ENCODE peak calls at places on chromosomes 6 and 20, in seven cellular contexts. W is adrenal gland, I is lung, C is neural progenitor cell, J is foreskin keratinocyte, T is mesothelial cell of epicardium, D is omental fat pad. L is an unnamed sample.

GRCh38 chr6:158653577-158654354 is 3.9 kb downstream of the SYTL3 start:
- DNase-seq in D (no peak), I (no peak), C (no peak), W (no peak), T (no peak), J (no peak), L (no peak)

GRCh38 chr6:16361861-16362260 is 123.5 kb downstream of the GMPR start:
- DNase-seq in I (no peak), D (no peak), W (no peak), C (no peak), J (no peak), T (no peak), L (no peak)

GRCh38 chr20:45104786-45105185 is 3.9 kb upstream of the KCNS1 start:
- DNase-seq in D (no peak), T (no peak), C (no peak), J (peak), W (no peak), I (no peak), L (peak)

GRCh38 chr6:16249971-16250370 is 11.6 kb downstream of the GMPR start:
- DNase-seq in W (no peak), C (peak), J (no peak), I (no peak), T (no peak), D (no peak), L (no peak)

GRCh38 chr20:23455641-23456040 is 3.0 kb upstream of the CST11 start:
- DNase-seq in D (no peak), T (no peak), C (no peak), I (no peak), W (no peak), J (no peak), L (no peak)

GRCh38 chr20:44745560-44746366 is at the start of gene KCNK15:
- DNase-seq in D (no peak), I (no peak), C (peak), W (no peak), J (no peak), T (no peak), L (peak)

GRCh38 chr6:339480-339879 is 47.2 kb downstream of the DUSP22 start:
- DNase-seq in D (no peak), J (no peak), C (no peak), W (no peak), I (no peak), T (no peak), L (no peak)

GRCh38 chr6:167663784-167664432 is 162.8 kb upstream of the AFDN start:
- DNase-seq in T (no peak), I (no peak), D (no peak), W (no peak), J (no peak), C (no peak), L (no peak)

GRCh38 chr20:50666709-50667310 is 24.5 kb downstream of the RIPOR3 start:
- DNase-seq in C (no peak), D (no peak), T (no peak), W (no peak), I (no peak), J (no peak), L (no peak)

GRCh38 chr20:47774081-47774777 is 11.1 kb downstream of the SULF2 start:
- DNase-seq in W (no peak), C (peak), I (no peak), J (no peak), T (no peak), D (no peak), L (peak)

DNA sequence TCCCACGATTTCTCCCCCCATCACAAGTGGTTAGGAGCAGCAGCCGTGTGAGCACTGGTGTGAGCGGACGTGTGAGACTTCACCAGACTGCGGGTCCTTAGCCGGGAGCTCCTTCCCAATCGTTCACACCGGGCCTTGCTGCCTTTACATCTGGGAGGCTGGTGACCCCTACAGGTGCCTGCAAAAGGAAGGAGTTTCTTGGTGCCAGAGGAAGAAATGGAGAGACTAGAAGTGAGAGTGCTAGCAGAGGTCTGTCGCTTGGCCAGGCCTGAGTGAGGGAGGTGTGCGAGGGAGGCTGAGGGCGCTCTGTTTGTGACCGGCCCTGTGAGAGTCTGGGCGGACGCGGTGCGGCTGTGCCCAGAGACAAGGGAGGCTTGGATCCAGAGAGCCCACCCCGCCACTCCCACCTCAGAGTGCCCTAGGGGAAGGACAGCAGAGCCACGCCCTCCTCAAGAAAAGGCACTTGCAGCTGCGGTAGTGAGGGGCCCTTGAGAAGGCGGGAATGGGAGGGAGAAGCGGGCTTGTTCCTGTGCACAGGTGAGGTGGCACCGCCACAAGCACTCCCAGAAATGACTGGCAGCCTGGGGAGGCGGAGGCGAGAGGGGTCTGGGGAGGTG is 10.0 kb upstream of the ARMC2 start:
- DNase-seq in I (peak), D (no peak), C (peak), J (no peak), T (no peak), W (no peak), L (peak)
- TF ChIP-seq CTCF in I (no peak), D (no peak), C (peak), J (peak), T (no peak), W (no peak), L (no peak)

GRCh38 chr20:11060423-11061205 is 386.8 kb upstream of the JAG1 start:
- DNase-seq in J (no peak), D (no peak), W (no peak), I (no peak), T (no peak), C (no peak), L (no peak)

GRCh38 chr20:11057624-11058023 is 383.8 kb upstream of the JAG1 start:
- DNase-seq in C (no peak), I (no peak), D (no peak), W (no peak), T (no peak), J (no peak), L (no peak)

GRCh38 chr20:11056414-11056813 is 382.6 kb upstream of the JAG1 start:
- DNase-seq in D (no peak), I (no peak), T (no peak), C (no peak), J (no peak), W (no peak), L (no peak)

GRCh38 chr20:11063459-11063858 is 389.7 kb upstream of the JAG1 start:
- DNase-seq in D (no peak), W (no peak), C (no peak), I (no peak), J (no peak), T (no peak), L (no peak)

DNA sequence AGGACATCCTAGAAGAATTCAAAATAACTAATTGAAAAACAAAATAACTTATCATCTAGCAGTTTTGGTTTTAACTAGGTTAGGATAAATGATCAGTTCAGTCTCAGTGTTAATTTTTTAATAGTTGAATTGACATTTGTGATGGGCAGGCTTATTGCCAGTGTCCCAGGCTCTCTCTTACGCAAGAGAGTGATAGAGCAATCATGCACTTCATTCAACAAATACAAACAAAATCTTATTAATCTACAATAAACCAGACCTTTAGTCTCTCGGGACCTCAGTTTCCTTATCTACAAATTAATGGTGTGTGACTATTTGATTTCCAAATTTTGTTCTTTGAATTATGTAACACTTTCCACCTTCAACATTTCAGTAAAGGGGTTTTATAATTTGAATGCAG is 385.9 kb upstream of the JAG1 start:
- DNase-seq in D (no peak), J (no peak), W (no peak), T (no peak), C (no peak), I (no peak), L (no peak)
- TF ChIP-seq CTCF in D (no peak), J (no peak), W (no peak), T (no peak), C (no peak), I (no peak), L (no peak)

GRCh38 chr6:47715782-47716181 is 17.4 kb downstream of the ADGRF4 start:
- DNase-seq in C (no peak), T (no peak), W (no peak), J (no peak), I (no peak), D (no peak), L (no peak)

GRCh38 chr6:47718571-47718970 is 20.2 kb downstream of the ADGRF4 start:
- DNase-seq in J (no peak), W (no peak), D (no peak), T (no peak), C (no peak), I (no peak), L (no peak)

GRCh38 chr6:47714802-47715201 is 16.4 kb downstream of the ADGRF4 start:
- DNase-seq in D (no peak), J (no peak), W (no peak), I (no peak), C (no peak), T (no peak), L (no peak)

GRCh38 chr6:47713200-47713599 is 14.8 kb downstream of the ADGRF4 start:
- DNase-seq in D (no peak), T (no peak), J (no peak), W (no peak), C (no peak), I (no peak), L (no peak)

DNA sequence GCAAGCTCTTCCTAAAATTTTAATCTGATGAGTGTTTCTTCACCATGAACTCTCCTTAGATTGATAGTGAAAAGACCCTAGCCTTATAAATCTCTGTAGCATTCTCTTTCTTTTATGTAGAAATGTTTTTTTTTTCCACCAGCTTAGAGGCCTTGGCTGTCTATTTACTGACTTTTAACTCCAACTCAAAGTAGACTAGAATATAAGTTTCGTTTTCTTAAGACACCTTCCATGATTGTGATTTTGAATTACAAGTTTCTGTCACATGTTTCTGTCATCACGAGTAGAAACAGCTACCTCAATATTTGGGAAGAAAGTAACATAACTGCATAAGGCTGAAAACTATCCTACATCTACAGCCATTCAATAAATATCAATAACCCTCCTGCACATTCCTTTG is 17.8 kb downstream of the ADGRF4 start:
- DNase-seq in I (no peak), D (no peak), T (no peak), J (no peak), W (no peak), C (no peak), L (no peak)
- TF ChIP-seq CTCF in I (no peak), D (no peak), T (no peak), J (no peak), W (no peak), C (no peak), L (no peak)

DNA sequence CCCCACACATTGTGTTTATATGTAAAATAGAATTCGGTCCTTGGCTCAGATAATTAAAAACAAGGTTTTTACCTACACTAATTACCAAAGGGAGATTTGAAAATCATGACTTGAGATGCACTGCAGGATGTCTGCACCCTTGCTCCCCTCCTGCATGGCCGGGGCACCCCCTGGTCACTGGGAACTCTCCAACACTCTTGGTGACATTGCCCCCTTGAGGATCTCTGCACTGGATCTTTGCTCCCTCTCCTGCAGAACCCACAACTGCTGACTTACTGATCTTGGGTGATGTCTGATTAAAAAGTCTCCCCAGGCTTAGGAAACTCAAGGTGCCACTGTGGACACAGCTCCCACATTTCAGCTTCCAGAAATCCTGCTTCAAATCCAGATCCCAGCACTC is 17.1 kb upstream of the CSNK2A1 start:
- DNase-seq in C (no peak), W (no peak), I (no peak), J (no peak), D (no peak), T (no peak), L (no peak)
- TF ChIP-seq CTCF in C (no peak), W (no peak), I (no peak), J (peak), D (no peak), T (no peak), L (no peak)